ENCODE peak calls at places on chromosomes 16 and 17, in five cellular contexts. F is mucosa of gallbladder, C is tibial nerve, E is substantia nigra, Q is right cardiac atrium. W is an unnamed sample.

GRCh38 chr17:8371786-8372185 is 4.7 kb downstream of the KRABD2 start:
- DNase-seq in F (no peak), C (no peak), E (no peak), Q (no peak), W (no peak)

GRCh38 chr17:78014651-78015050 is 56.1 kb downstream of the TNRC6C start:
- DNase-seq in F (no peak), C (no peak), E (no peak), Q (no peak), W (no peak)

GRCh38 chr16:58098207-58099096 is 30.7 kb downstream of the CFAP20 start:
- DNase-seq in F (no peak), C (no peak), E (no peak), Q (no peak), W (peak; percentile 51)

GRCh38 chr16:86118467-86119307 is 219.7 kb downstream of the IRF8 start:
- DNase-seq in F (peak; percentile 18), C (no peak), E (no peak), Q (no peak), W (peak; percentile 61)

GRCh38 chr17:20986767-20987510 is 55.9 kb downstream of the USP22 start:
- DNase-seq in F (no peak), C (no peak), E (no peak), Q (no peak), W (no peak)

GRCh38 chr17:83144421-83145357 is 65.3 kb downstream of the METRNL start:
- DNase-seq in F (no peak), C (peak; percentile 50), E (no peak), Q (peak; percentile 78), W (peak; percentile 40)

GRCh38 chr17:38428150-38428642 is at the start of gene ARHGAP23:
- DNase-seq in F (peak; percentile 48), C (no peak), E (peak; percentile 82), Q (peak; percentile 78), W (peak; percentile 93)

GRCh38 chr17:56598471-56598870 is 5.0 kb downstream of the NOG start:
- DNase-seq in F (no peak), C (no peak), E (no peak), Q (no peak), W (peak; percentile 37)

GRCh38 chr17:62696256-62696655 is 68.8 kb downstream of the MRC2 start:
- DNase-seq in F (no peak), C (no peak), E (no peak), Q (no peak), W (no peak)

GRCh38 chr16:67943619-67944503 is at the start of gene LCAT:
- DNase-seq in F (peak; percentile 52), C (peak; percentile 56), E (peak; percentile 84), Q (peak; percentile 87), W (no peak)

GRCh38 chr16:71880176-71880575 is 3.8 kb downstream of the ZNF821 start:
- DNase-seq in F (no peak), C (no peak), E (no peak), Q (no peak), W (no peak)

GRCh38 chr17:8681175-8681949 is 50.8 kb upstream of the MYH10 start:
- DNase-seq in F (no peak), C (peak; percentile 19), E (no peak), Q (peak; percentile 37), W (peak; percentile 53)

GRCh38 chr17:46832945-46833839 is 14.7 kb upstream of the WNT3 start:
- DNase-seq in F (no peak), C (no peak), E (peak; percentile 72), Q (peak; percentile 66), W (peak; percentile 79)

GRCh38 chr17:57553525-57553924 is 191.6 kb downstream of the CCDC182 start:
- DNase-seq in F (no peak), C (no peak), E (no peak), Q (no peak), W (peak; percentile 53)

GRCh38 chr17:65557349-65558310 is 3.8 kb downstream of the AXIN2 start:
- DNase-seq in F (no peak), C (no peak), E (no peak), Q (no peak), W (peak; percentile 55)

GRCh38 chr16:82735696-82736095 is 108.9 kb downstream of the CDH13 start:
- DNase-seq in F (peak; percentile 13), C (no peak), E (no peak), Q (no peak), W (no peak)

GRCh38 chr17:35069311-35069710 is 5.8 kb upstream of the RFFL start:
- DNase-seq in F (no peak), C (no peak), E (no peak), Q (no peak), W (no peak)

GRCh38 chr17:58056476-58056875 is 26.7 kb upstream of the DYNLL2 start:
- DNase-seq in F (no peak), C (no peak), E (no peak), Q (no peak), W (no peak)

GRCh38 chr16:81779540-81780320 is 639 bp downstream of the PLCG2 start:
- DNase-seq in F (no peak), C (no peak), E (no peak), Q (peak; percentile 33), W (no peak)

GRCh38 chr16:57666353-57667068 is 1.6 kb upstream of the ADGRG3 start:
- DNase-seq in F (no peak), C (no peak), E (no peak), Q (no peak), W (no peak)

GRCh38 chr16:14958970-14959369 is 15.9 kb upstream of the PDXDC1 start:
- DNase-seq in F (no peak), C (no peak), E (no peak), Q (no peak), W (peak; percentile 23)

GRCh38 chr16:55120408-55120807 is 189.7 kb downstream of the IRX5 start:
- DNase-seq in F (no peak), C (no peak), E (no peak), Q (no peak), W (no peak)

GRCh38 chr16:67372664-67373063 is 20.6 kb downstream of the TPPP3 start:
- DNase-seq in F (no peak), C (peak; percentile 14), E (no peak), Q (no peak), W (no peak)

GRCh38 chr17:61862105-61862574 is 1.2 kb downstream of the BRIP1 start:
- DNase-seq in F (no peak), C (no peak), E (no peak), Q (no peak), W (peak; percentile 3)

GRCh38 chr16:77833906-77834599 is 45.7 kb downstream of the VAT1L start:
- DNase-seq in F (no peak), C (no peak), E (no peak), Q (no peak), W (peak; percentile 24)

GRCh38 chr16:66366433-66367299 is at the start of gene CDH5:
- DNase-seq in F (peak; percentile 40), C (peak; percentile 65), E (no peak), Q (peak; percentile 86), W (no peak)

GRCh38 chr17:55237268-55237667 is 27.5 kb upstream of the HLF start:
- DNase-seq in F (no peak), C (no peak), E (no peak), Q (no peak), W (no peak)

GRCh38 chr17:28532063-28532960 is 20.1 kb downstream of the UNC119 start:
- DNase-seq in F (no peak), C (no peak), E (no peak), Q (no peak), W (no peak)

GRCh38 chr17:19713462-19713861 is 2.9 kb downstream of the SLC47A2 start:
- DNase-seq in F (no peak), C (no peak), E (no peak), Q (no peak), W (no peak)

GRCh38 chr16:51359141-51359960 is 208.3 kb upstream of the SALL1 start:
- DNase-seq in F (peak; percentile 63), C (peak; percentile 39), E (peak; percentile 76), Q (peak; percentile 57), W (peak; percentile 12)

GRCh38 chr16:68644715-68645493 is at the start of gene CDH3:
- DNase-seq in F (peak; percentile 14), C (no peak), E (no peak), Q (no peak), W (peak; percentile 29)

GRCh38 chr16:56643833-56644232 is 5.4 kb downstream of the MT1A start:
- DNase-seq in F (no peak), C (no peak), E (no peak), Q (no peak), W (no peak)

GRCh38 chr16:72913551-72913950 is 134.4 kb downstream of the ZFHX3 start:
- DNase-seq in F (no peak), C (no peak), E (no peak), Q (no peak), W (no peak)

GRCh38 chr17:41962111-41962510 is 4.5 kb upstream of the CNP start:
- DNase-seq in F (no peak), C (no peak), E (no peak), Q (no peak), W (no peak)

GRCh38 chr17:36128411-36128978 is 24.9 kb downstream of the CCL4 start:
- DNase-seq in F (no peak), C (no peak), E (no peak), Q (no peak), W (no peak)